ENCODE peak calls at places on chromosomes 6 and 20, in four cellular contexts. R, M, G and E are unnamed samples. For H3K4me1, the result is how much of the 10 kb centered on the place peaks cover.

GRCh38 chr20:3896853-3897252 is 7.7 kb downstream of the PANK2 start:
- DNase-seq in R (no peak), M (no peak), G (no peak), E (no peak)

GRCh38 chr6:26124550-26125014 is 37.4 kb downstream of the HFE start:
- DNase-seq in R (no peak), M (no peak), G (no peak), E (no peak)

GRCh38 chr20:19275630-19276071 is 63.2 kb downstream of the SLC24A3 start:
- DNase-seq in R (no peak), M (peak), G (peak), E (peak)

GRCh38 chr6:169321546-169321945 is 67.9 kb upstream of the THBS2 start:
- DNase-seq in R (no peak), M (no peak), G (no peak), E (no peak)

GRCh38 chr6:3849681-3850450 is 693 bp downstream of the FAM50B start:
- DNase-seq in R (no peak), M (no peak), G (peak), E (peak)

GRCh38 chr6:111714403-111715270 is 109.0 kb upstream of the TRAF3IP2 start:
- DNase-seq in R (no peak), M (no peak), G (no peak), E (no peak)

GRCh38 chr6:110017946-110018345 is 39.8 kb downstream of the GPR6 start:
- DNase-seq in R (no peak), M (no peak), G (no peak), E (no peak)

GRCh38 chr6:57173886-57174510 is 1.9 kb downstream of the BAG2 start:
- DNase-seq in R (peak), M (peak), G (peak), E (no peak)

GRCh38 chr6:11126876-11127275 is 15.4 kb upstream of the ERVFRD-1 start:
- DNase-seq in R (peak), M (no peak), G (no peak), E (no peak)

GRCh38 chr6:142824491-142824890 is 120.5 kb downstream of the HIVEP2 start:
- DNase-seq in R (no peak), M (no peak), G (no peak), E (no peak)

GRCh38 chr6:142822383-142822782 is 122.6 kb downstream of the HIVEP2 start:
- DNase-seq in R (no peak), M (no peak), G (no peak), E (no peak)

GRCh38 chr6:142822882-142823578 is 121.9 kb downstream of the HIVEP2 start:
- DNase-seq in R (no peak), M (no peak), G (no peak), E (no peak)

GRCh38 chr6:142821860-142822259 is 123.1 kb downstream of the HIVEP2 start:
- DNase-seq in R (no peak), M (no peak), G (no peak), E (no peak)

DNA sequence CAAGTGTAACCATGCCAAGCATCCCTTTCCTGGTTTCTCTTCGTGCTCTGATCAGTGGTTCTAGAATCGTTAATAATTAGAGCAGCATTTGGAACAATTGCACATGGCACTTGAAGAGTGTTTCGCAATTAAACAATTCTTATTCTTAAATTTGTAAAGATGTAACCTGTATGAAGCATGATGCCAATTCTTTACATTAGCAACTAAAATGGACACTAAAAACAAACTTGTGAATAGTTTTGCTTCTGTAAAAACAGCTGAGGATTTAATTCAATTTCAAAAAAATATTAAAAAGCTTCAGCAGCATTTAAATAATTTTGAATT is 121.4 kb downstream of the HIVEP2 start:
- DNase-seq in R (no peak), M (no peak), G (no peak), E (no peak)
- H3K4me1 ChIP-seq in R (under half), M (under half), G (under half), E (under half)

DNA sequence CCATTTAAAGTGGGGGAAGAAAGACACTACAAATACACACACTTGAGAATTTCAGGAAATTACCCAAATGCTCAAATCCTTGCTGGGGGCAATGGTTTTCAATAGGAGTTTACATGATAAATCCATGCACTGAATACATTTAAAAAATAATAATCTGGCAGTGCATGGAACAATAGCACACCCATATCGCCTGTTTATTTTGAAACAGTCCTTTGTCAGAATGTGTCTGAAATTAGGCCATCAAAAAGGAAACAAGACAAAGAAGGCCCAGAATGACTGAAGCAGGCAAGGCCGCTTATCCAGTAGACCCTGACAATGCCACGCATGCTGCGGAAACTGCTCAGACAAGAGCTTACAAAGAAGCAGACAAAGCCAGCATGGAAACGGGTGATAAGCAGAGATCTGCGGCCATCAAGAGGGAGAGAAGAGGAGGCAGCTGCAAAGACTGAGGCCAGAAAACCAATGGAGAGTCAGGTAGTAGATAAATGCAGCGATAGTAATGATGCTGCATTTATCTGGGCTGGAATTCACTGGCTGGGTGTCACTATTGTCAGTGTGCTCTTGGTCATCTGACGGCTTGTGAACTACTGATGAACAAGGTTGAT is 211.9 kb upstream of the CNR1 start:
- DNase-seq in R (no peak), M (no peak), G (no peak), E (no peak)
- H3K4me1 ChIP-seq in R (under half), M (under half), G (under half), E (under half)

DNA sequence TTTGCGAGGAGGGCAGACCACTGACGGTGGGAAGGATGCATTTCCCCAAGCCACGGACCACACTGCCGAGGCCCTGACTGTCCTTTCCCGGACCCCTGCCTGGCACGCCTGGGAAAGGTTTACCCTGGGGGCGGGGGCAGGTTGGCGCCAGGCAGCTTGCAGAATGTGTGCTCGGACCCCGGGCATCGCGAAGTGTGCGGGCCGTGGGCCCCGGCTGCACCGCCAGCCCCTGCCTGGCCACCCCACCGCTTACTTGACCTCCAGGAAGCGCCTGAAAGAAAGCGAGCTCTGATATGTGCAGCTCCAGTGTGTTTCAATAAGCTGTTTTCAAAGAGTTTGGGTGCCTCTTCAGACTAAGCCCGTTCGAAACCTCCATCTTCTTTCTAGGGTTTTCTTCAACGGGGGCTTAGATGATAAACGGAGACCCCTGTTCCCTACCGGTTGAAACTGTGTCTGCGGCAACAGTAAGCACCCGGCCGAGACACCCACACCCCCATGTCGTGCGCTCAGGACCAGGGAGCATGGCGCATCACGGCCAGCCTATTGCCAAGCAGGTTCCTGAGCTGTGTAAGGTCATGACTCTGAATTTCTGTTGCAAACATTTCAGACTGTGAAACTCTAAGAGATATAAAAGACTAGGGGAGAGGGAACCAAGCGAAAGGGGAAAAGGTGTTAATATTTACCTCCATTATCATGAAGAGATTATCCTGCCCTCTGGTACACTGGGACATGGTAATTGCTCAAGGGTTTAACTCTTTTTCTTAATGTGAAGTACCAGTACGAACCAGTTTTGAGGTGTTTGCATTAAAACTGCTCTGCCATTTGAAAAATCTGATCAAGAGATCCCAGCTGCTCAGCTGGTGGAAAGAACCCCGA is 231.2 kb upstream of the FOXQ1 start:
- DNase-seq in R (no peak), M (peak), G (no peak), E (no peak)
- H3K4me1 ChIP-seq in R (under half), M (under half), G (under half), E (under half)

GRCh38 chr20:48777821-48778220 is 50.0 kb downstream of the PREX1 start:
- DNase-seq in R (no peak), M (no peak), G (no peak), E (no peak)
- H3K4me1 ChIP-seq in R (under half), M (under half), G (under half), E (half or more)

DNA sequence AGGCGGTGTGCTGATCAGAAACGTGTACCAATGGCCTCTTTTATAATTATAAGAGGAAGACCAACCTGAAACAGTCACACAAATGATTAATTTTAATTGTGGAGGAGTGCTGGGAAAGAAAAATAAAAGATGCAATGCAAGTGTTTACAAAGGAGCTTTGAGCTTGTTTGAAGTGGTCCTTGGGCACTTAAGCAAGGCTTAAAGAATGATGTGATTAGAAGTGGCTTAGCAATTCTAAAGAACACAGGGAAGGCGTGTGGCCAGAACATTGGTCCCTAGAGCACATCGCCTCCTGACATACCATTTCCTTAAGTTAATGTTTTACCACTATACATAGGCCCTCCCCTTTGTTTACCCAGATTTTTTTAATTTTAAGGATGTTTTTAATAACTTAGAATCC is 26.1 kb downstream of the PTPN1 start:
- DNase-seq in R (no peak), M (peak), G (no peak), E (no peak)
- H3K4me1 ChIP-seq in R (half or more), M (under half), G (under half), E (half or more)

DNA sequence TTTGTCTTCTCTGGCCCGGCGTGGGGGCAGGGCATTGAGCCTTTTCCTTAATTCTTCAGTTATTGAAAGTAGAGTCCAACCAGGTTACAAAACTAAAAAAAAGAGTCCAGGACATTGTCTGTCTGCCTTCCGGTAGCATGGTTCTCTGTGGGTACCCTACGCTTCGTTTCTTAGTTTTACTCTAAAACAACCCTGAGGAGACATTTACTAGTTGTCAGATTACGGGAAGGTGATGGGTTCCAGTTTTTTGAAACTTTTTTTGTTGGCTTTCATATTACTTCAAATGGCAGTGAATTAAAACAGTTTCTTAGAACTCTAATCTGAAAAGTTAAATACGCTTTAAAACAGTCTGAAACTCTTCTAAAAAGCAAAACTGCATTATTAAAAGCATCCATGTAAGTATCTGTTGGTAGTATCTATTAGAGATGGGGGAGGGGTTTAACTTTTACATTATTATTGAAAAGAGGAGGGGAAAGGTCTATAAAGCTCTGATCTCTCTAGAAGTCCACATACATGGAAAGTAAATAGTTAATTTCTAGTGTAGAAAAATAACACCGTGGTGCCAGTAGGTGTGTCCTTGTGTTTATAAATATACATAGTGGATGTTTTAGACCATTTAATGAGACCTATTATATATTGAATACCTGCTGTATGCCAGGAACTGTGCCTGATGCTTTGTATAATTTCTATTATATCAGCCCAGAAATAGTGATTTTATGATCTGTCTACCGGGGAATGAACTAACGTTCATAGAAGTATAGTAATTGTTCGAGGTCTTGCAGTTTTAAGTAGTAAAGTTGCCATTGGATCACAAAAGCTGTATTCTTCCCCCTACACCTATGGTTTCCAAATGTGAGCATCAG is 2.3 kb downstream of the BICRAL start:
- DNase-seq in R (no peak), M (no peak), G (no peak), E (no peak)
- H3K4me1 ChIP-seq in R (under half), M (under half), G (under half), E (under half)

GRCh38 chr6:86276056-86276455 is 633.4 kb upstream of the SYNCRIP start:
- DNase-seq in R (no peak), M (no peak), G (no peak), E (no peak)
- H3K4me1 ChIP-seq in R (under half), M (under half), G (under half), E (under half)

GRCh38 chr6:119349041-119349340 is 570 bp downstream of the MAN1A1 start:
- DNase-seq in R (no peak), M (no peak), G (no peak), E (no peak)
- H3K4me1 ChIP-seq in R (under half), M (under half), G (under half), E (under half)

GRCh38 chr20:57652865-57653545 is 32.8 kb upstream of the ZBP1 start:
- DNase-seq in R (no peak), M (peak), G (no peak), E (peak)
- H3K4me1 ChIP-seq in R (under half), M (under half), G (under half), E (under half)

GRCh38 chr6:52400316-52401041 is 19.7 kb upstream of the EFHC1 start:
- DNase-seq in R (no peak), M (no peak), G (no peak), E (no peak)
- H3K4me1 ChIP-seq in R (under half), M (under half), G (under half), E (under half)